ENCODE peak calls at places on chromosomes 2 and 18, in ten cellular contexts. S, Z, C, Y, K, X, F, U, Q and D are unnamed samples.

GRCh38 chr2:101356486-101356885 is 30.8 kb downstream of the CREG2 start:
- DNase-seq in X (no peak), Y (no peak), C (peak), K (no peak), Q (no peak), S (no peak), F (no peak), U (no peak), Z (peak), D (no peak)

GRCh38 chr2:151275291-151275690 is 13.6 kb upstream of the RBM43 start:
- DNase-seq in Y (no peak), Z (no peak), C (no peak), U (no peak), X (no peak), Q (no peak), K (no peak), S (no peak), F (no peak), D (no peak)

GRCh38 chr2:57330447-57330846 is 716.2 kb upstream of the VRK2 start:
- DNase-seq in Y (no peak), X (no peak), K (no peak), C (peak), U (no peak), Q (no peak), S (no peak), F (no peak), Z (peak), D (no peak)

GRCh38 chr2:213227458-213227857 is 56.8 kb upstream of the SPAG16 start:
- DNase-seq in X (no peak), U (no peak), F (no peak), Y (peak), Z (peak), K (no peak), C (no peak), Q (no peak), S (no peak), D (no peak)

GRCh38 chr2:176789751-176790150 is 422.8 kb upstream of the HNRNPA3 start:
- DNase-seq in C (no peak), Q (no peak), S (no peak), Y (no peak), U (no peak), X (no peak), F (no peak), Z (peak), K (no peak), D (no peak)

GRCh38 chr2:230601510-230601909 is 111.1 kb upstream of the CAB39 start:
- DNase-seq in C (no peak), X (no peak), U (no peak), Q (no peak), F (no peak), Z (no peak), Y (no peak), S (no peak), K (no peak), D (no peak)

GRCh38 chr2:43169987-43170732 is 56.2 kb downstream of the ZFP36L2 start:
- DNase-seq in S (no peak), Z (no peak), Q (peak), C (no peak), F (no peak), Y (no peak), U (no peak), K (no peak), X (no peak), D (no peak)

GRCh38 chr2:207505180-207505579 is 24.6 kb upstream of the CREB1 start:
- DNase-seq in Q (no peak), Z (peak), C (no peak), K (no peak), U (no peak), Y (no peak), S (no peak), X (no peak), F (no peak), D (no peak)

GRCh38 chr2:239464166-239465016 is 63.6 kb upstream of the HDAC4 start:
- DNase-seq in F (no peak), U (no peak), K (peak), Z (no peak), Q (no peak), Y (no peak), X (peak), S (peak), C (no peak), D (peak)

GRCh38 chr18:13566941-13567762 is 159.2 kb downstream of the FAM210A start:
- DNase-seq in S (peak), U (no peak), F (peak), Y (no peak), Z (no peak), X (peak), C (no peak), Q (no peak), K (no peak), D (no peak)

GRCh38 chr2:25159947-25160346 is 8.4 kb downstream of the POMC start:
- DNase-seq in K (no peak), Q (no peak), Z (no peak), X (no peak), C (peak), S (no peak), Y (no peak), U (no peak), F (no peak), D (no peak)

GRCh38 chr2:120773186-120773800 is 37.6 kb downstream of the GLI2 start:
- DNase-seq in F (no peak), U (no peak), Q (no peak), X (peak), S (no peak), Z (no peak), Y (no peak), C (no peak), K (no peak), D (no peak)

GRCh38 chr2:160407393-160408204 is 86.0 kb downstream of the RBMS1 start:
- DNase-seq in F (no peak), S (peak), X (peak), C (peak), U (no peak), Z (peak), Q (peak), K (peak), Y (no peak), D (peak)

GRCh38 chr18:79485788-79486355 is 90.1 kb downstream of the NFATC1 start:
- DNase-seq in U (peak), Z (peak), Q (no peak), F (no peak), Y (no peak), S (peak), X (peak), K (no peak), C (no peak), D (no peak)

GRCh38 chr2:227335713-227336112 is 10.7 kb downstream of the MFF start:
- DNase-seq in Y (no peak), Z (no peak), C (no peak), U (no peak), X (no peak), K (no peak), F (no peak), Q (no peak), S (no peak), D (no peak)

GRCh38 chr2:120869659-120870466 is 134.2 kb downstream of the GLI2 start:
- DNase-seq in Y (no peak), K (no peak), X (peak), U (no peak), F (no peak), Q (no peak), C (no peak), S (no peak), Z (no peak), D (no peak)